ENCODE peak calls at places on chromosome 9, in ten cellular contexts. One of them, this sample, is unnamed. For H3K4me1, the result is how much of the 10 kb centered on the place peaks cover.

GRCh38 chr9:120768870-120769269 is 24.3 kb downstream of the FBXW2 start:
- DNase-seq in sigmoid colon: no peak
- DNase-seq in stomach: no peak
- DNase-seq in right lobe of liver: no peak
- DNase-seq in spleen: no peak
- DNase-seq in suprapubic skin: no peak
- DNase-seq in IMR-90: no peak
- DNase-seq in A549: no peak
- DNase-seq in HCT116: no peak
- DNase-seq in ovary: no peak
- DNase-seq in this sample: no peak

GRCh38 chr9:20636883-20637440 is 14.7 kb upstream of the MLLT3 start:
- DNase-seq in IMR-90: peak
- DNase-seq in A549: no peak
- DNase-seq in suprapubic skin: no peak
- DNase-seq in HCT116: no peak
- DNase-seq in ovary: no peak
- DNase-seq in spleen: no peak
- DNase-seq in right lobe of liver: no peak
- DNase-seq in sigmoid colon: no peak
- DNase-seq in stomach: no peak
- DNase-seq in this sample: no peak

GRCh38 chr9:20594521-20594920 is 27.8 kb downstream of the MLLT3 start:
- DNase-seq in sigmoid colon: no peak
- DNase-seq in right lobe of liver: no peak
- DNase-seq in stomach: no peak
- DNase-seq in suprapubic skin: no peak
- DNase-seq in HCT116: no peak
- DNase-seq in ovary: no peak
- DNase-seq in IMR-90: no peak
- DNase-seq in A549: no peak
- DNase-seq in spleen: no peak
- DNase-seq in this sample: no peak

GRCh38 chr9:104386425-104387069 is 117.5 kb upstream of the OR13F1 start:
- DNase-seq in right lobe of liver: no peak
- DNase-seq in IMR-90: peak
- DNase-seq in stomach: no peak
- DNase-seq in ovary: no peak
- DNase-seq in HCT116: peak
- DNase-seq in spleen: no peak
- DNase-seq in A549: peak
- DNase-seq in sigmoid colon: no peak
- DNase-seq in suprapubic skin: no peak
- DNase-seq in this sample: no peak

GRCh38 chr9:137240321-137240840 is 706 bp upstream of the TUBB4B start:
- DNase-seq in stomach: peak
- DNase-seq in suprapubic skin: peak
- DNase-seq in right lobe of liver: peak
- DNase-seq in ovary: peak
- DNase-seq in HCT116: no peak
- DNase-seq in A549: no peak
- DNase-seq in IMR-90: peak
- DNase-seq in sigmoid colon: peak
- DNase-seq in spleen: no peak
- DNase-seq in this sample: peak

GRCh38 chr9:124812401-124813016 is 35.6 kb downstream of the OLFML2A start:
- DNase-seq in suprapubic skin: no peak
- DNase-seq in A549: peak
- DNase-seq in spleen: no peak
- DNase-seq in right lobe of liver: no peak
- DNase-seq in ovary: no peak
- DNase-seq in sigmoid colon: peak
- DNase-seq in stomach: no peak
- DNase-seq in IMR-90: peak
- DNase-seq in HCT116: peak
- DNase-seq in this sample: peak

GRCh38 chr9:4750021-4750673 is 9.1 kb upstream of the AK3 start:
- DNase-seq in sigmoid colon: no peak
- DNase-seq in IMR-90: peak
- DNase-seq in right lobe of liver: no peak
- DNase-seq in A549: no peak
- DNase-seq in ovary: no peak
- DNase-seq in spleen: no peak
- DNase-seq in HCT116: no peak
- DNase-seq in stomach: no peak
- DNase-seq in suprapubic skin: no peak
- DNase-seq in this sample: no peak

GRCh38 chr9:137423810-137424291 is 658 bp downstream of the NOXA1 start:
- DNase-seq in sigmoid colon: peak
- DNase-seq in stomach: peak
- DNase-seq in right lobe of liver: peak
- DNase-seq in A549: no peak
- DNase-seq in HCT116: no peak
- DNase-seq in spleen: peak
- DNase-seq in ovary: peak
- DNase-seq in suprapubic skin: no peak
- DNase-seq in IMR-90: no peak
- DNase-seq in this sample: peak

GRCh38 chr9:89996717-89997116 is 391.9 kb downstream of the GADD45G start:
- DNase-seq in spleen: no peak
- DNase-seq in HCT116: no peak
- DNase-seq in A549: no peak
- DNase-seq in right lobe of liver: no peak
- DNase-seq in IMR-90: no peak
- DNase-seq in sigmoid colon: no peak
- DNase-seq in suprapubic skin: no peak
- DNase-seq in stomach: peak
- DNase-seq in ovary: no peak
- DNase-seq in this sample: no peak

GRCh38 chr9:120915854-120916495 is 10.6 kb downstream of the TRAF1 start:
- DNase-seq in A549: no peak
- DNase-seq in sigmoid colon: no peak
- DNase-seq in IMR-90: no peak
- DNase-seq in right lobe of liver: no peak
- DNase-seq in suprapubic skin: no peak
- DNase-seq in ovary: no peak
- DNase-seq in stomach: no peak
- DNase-seq in HCT116: no peak
- DNase-seq in spleen: no peak
- DNase-seq in this sample: no peak

GRCh38 chr9:104961238-104961637 is 33.3 kb upstream of the ABCA1 start:
- DNase-seq in suprapubic skin: no peak
- DNase-seq in ovary: no peak
- DNase-seq in spleen: no peak
- DNase-seq in HCT116: no peak
- DNase-seq in IMR-90: peak
- DNase-seq in stomach: no peak
- DNase-seq in sigmoid colon: no peak
- DNase-seq in right lobe of liver: no peak
- DNase-seq in A549: peak
- DNase-seq in this sample: no peak

GRCh38 chr9:136975624-136976023 is 1.7 kb upstream of the PTGDS start:
- DNase-seq in HCT116: no peak
- DNase-seq in ovary: no peak
- DNase-seq in stomach: no peak
- DNase-seq in IMR-90: no peak
- DNase-seq in A549: no peak
- DNase-seq in sigmoid colon: no peak
- DNase-seq in spleen: peak
- DNase-seq in right lobe of liver: no peak
- DNase-seq in suprapubic skin: no peak
- DNase-seq in this sample: no peak

GRCh38 chr9:73006986-73007385 is 54.1 kb upstream of the ALDH1A1 start:
- DNase-seq in suprapubic skin: no peak
- DNase-seq in sigmoid colon: no peak
- DNase-seq in A549: no peak
- DNase-seq in spleen: no peak
- DNase-seq in right lobe of liver: no peak
- DNase-seq in IMR-90: no peak
- DNase-seq in HCT116: no peak
- DNase-seq in stomach: no peak
- DNase-seq in ovary: no peak
- DNase-seq in this sample: no peak

GRCh38 chr9:95505676-95506437 is 10.9 kb downstream of the PTCH1 start:
- DNase-seq in sigmoid colon: peak
- DNase-seq in spleen: no peak
- DNase-seq in HCT116: no peak
- DNase-seq in stomach: peak
- DNase-seq in IMR-90: peak
- DNase-seq in ovary: peak
- DNase-seq in suprapubic skin: no peak
- DNase-seq in right lobe of liver: peak
- DNase-seq in A549: peak
- DNase-seq in this sample: peak

GRCh38 chr9:14345586-14346237 is 31.8 kb upstream of the NFIB start:
- DNase-seq in IMR-90: no peak
- DNase-seq in spleen: no peak
- DNase-seq in right lobe of liver: no peak
- DNase-seq in sigmoid colon: no peak
- DNase-seq in A549: no peak
- DNase-seq in HCT116: no peak
- DNase-seq in suprapubic skin: no peak
- DNase-seq in stomach: no peak
- DNase-seq in ovary: no peak
- DNase-seq in this sample: no peak

DNA sequence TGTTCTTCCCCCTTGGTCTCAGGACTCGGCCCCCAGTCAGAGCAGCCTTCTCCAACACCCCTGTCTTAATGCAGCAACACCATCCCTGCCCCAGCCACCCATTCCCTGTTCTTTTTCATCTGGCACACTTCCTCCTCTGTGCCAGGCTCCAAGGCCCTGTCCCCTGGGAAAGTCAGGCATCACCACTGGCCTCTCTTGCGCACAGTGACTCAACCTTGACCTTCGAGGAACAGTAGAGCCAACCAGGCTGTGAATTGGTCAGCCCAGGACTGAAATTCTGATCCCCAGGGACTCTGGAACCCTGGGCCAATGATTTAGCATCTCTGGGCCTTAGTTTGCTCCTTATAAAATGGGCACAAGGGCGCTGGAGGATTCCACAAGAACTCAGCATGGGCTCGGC is 10.5 kb upstream of the RALGDS start:
- DNase-seq in A549: no peak
- DNase-seq in IMR-90: no peak
- DNase-seq in ovary: no peak
- DNase-seq in sigmoid colon: no peak
- DNase-seq in right lobe of liver: no peak
- DNase-seq in HCT116: no peak
- DNase-seq in spleen: no peak
- DNase-seq in suprapubic skin: no peak
- DNase-seq in stomach: no peak
- DNase-seq in this sample: no peak
- H3K4me1 ChIP-seq in A549: half or more
- H3K4me1 ChIP-seq in IMR-90: under half
- H3K4me1 ChIP-seq in ovary: under half
- H3K4me1 ChIP-seq in sigmoid colon: half or more
- H3K4me1 ChIP-seq in right lobe of liver: under half
- H3K4me1 ChIP-seq in HCT116: half or more
- H3K4me1 ChIP-seq in spleen: half or more
- H3K4me1 ChIP-seq in suprapubic skin: half or more
- H3K4me1 ChIP-seq in stomach: half or more
- H3K4me1 ChIP-seq in this sample: under half

GRCh38 chr9:129888085-129888808 is 53.0 kb downstream of the USP20 start:
- DNase-seq in spleen: peak
- DNase-seq in stomach: peak
- DNase-seq in A549: no peak
- DNase-seq in IMR-90: no peak
- DNase-seq in right lobe of liver: no peak
- DNase-seq in suprapubic skin: no peak
- DNase-seq in HCT116: no peak
- DNase-seq in ovary: no peak
- DNase-seq in sigmoid colon: no peak
- DNase-seq in this sample: no peak
- TF ChIP-seq POLR2A in spleen: no peak
- TF ChIP-seq POLR2A in stomach: no peak
- TF ChIP-seq POLR2A in A549: no peak
- TF ChIP-seq POLR2A in IMR-90: no peak
- TF ChIP-seq POLR2A in right lobe of liver: no peak
- TF ChIP-seq POLR2A in suprapubic skin: no peak
- TF ChIP-seq POLR2A in HCT116: no peak
- TF ChIP-seq POLR2A in ovary: no peak
- TF ChIP-seq POLR2A in sigmoid colon: no peak
- TF ChIP-seq POLR2A in this sample: no peak

GRCh38 chr9:132748450-132748849 is 78.2 kb downstream of the GTF3C4 start:
- DNase-seq in A549: no peak
- DNase-seq in HCT116: no peak
- DNase-seq in right lobe of liver: no peak
- DNase-seq in sigmoid colon: peak
- DNase-seq in IMR-90: peak
- DNase-seq in suprapubic skin: peak
- DNase-seq in stomach: no peak
- DNase-seq in ovary: no peak
- DNase-seq in spleen: peak
- DNase-seq in this sample: no peak
- H3K4me1 ChIP-seq in A549: under half
- H3K4me1 ChIP-seq in HCT116: under half
- H3K4me1 ChIP-seq in right lobe of liver: under half
- H3K4me1 ChIP-seq in sigmoid colon: under half
- H3K4me1 ChIP-seq in IMR-90: under half
- H3K4me1 ChIP-seq in suprapubic skin: under half
- H3K4me1 ChIP-seq in stomach: under half
- H3K4me1 ChIP-seq in ovary: under half
- H3K4me1 ChIP-seq in spleen: under half
- H3K4me1 ChIP-seq in this sample: under half

DNA sequence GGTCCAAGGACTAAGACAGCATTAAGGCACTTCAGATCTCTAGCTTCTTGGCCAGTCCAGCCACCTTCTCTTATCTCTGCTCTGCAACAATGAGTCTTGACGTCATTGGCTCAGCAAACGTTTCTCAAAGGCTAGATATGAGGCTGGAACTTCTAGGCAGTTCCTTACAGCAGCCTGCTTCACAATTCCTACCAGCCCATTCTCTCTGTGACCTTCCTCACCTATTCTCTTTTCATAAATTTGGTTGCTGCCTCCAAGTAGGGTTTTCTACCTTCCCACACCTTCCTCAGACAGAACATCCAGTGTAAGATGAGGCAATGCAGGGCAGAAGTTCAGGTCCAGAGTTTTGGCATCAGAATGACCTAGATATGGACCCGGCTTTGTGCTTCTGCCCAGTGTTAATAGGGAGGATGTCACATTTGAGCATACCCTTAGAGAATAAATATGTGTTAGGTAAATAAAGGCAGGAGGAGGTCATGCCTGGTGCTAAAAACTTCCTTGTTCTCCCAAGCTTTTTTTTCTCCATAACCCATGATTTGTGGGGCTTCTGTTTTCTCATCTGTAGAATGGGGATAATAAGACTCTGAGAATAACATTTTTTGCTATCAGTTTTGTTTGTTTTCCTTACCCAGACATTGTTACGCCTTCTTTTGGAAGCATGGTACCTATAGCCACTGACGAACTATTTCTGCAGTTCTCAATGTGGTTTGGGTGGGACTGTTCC is 220.7 kb upstream of the TRIM32 start:
- DNase-seq in HCT116: no peak
- DNase-seq in A549: no peak
- DNase-seq in right lobe of liver: peak
- DNase-seq in ovary: no peak
- DNase-seq in spleen: no peak
- DNase-seq in suprapubic skin: no peak
- DNase-seq in IMR-90: peak
- DNase-seq in stomach: peak
- DNase-seq in sigmoid colon: no peak
- DNase-seq in this sample: no peak
- TF ChIP-seq POLR2A in HCT116: no peak
- TF ChIP-seq POLR2A in A549: no peak
- TF ChIP-seq POLR2A in right lobe of liver: no peak
- TF ChIP-seq POLR2A in ovary: no peak
- TF ChIP-seq POLR2A in spleen: no peak
- TF ChIP-seq POLR2A in suprapubic skin: no peak
- TF ChIP-seq POLR2A in IMR-90: no peak
- TF ChIP-seq POLR2A in stomach: no peak
- TF ChIP-seq POLR2A in sigmoid colon: no peak
- TF ChIP-seq POLR2A in this sample: no peak

This sample was measured in uterus.